ENCODE peak calls at places on chromosomes 11 and 22, in four cellular contexts. A is A549, T is IMR-90, H is H1. Y is an unnamed sample.

GRCh38 chr11:35235944-35236666 is 97.1 kb downstream of the CD44 start:
- DNase-seq in A (peak), T (no peak), H (no peak), Y (no peak)

GRCh38 chr11:113147249-113147648 is 167.1 kb upstream of the TTC12 start:
- DNase-seq in A (no peak), T (no peak), H (peak), Y (no peak)

GRCh38 chr11:73395297-73396208 is 19.4 kb downstream of the RELT start:
- DNase-seq in A (no peak), T (no peak), H (no peak), Y (no peak)

GRCh38 chr22:21936151-21936778 is 16.4 kb downstream of the PPM1F start:
- DNase-seq in A (no peak), T (peak), H (no peak), Y (no peak)

GRCh38 chr11:102580185-102580951 is 44.8 kb downstream of the MMP20 start:
- DNase-seq in A (no peak), T (peak), H (no peak), Y (no peak)

GRCh38 chr22:28582806-28583205 is 96.8 kb downstream of the TTC28 start:
- DNase-seq in A (no peak), T (peak), H (no peak), Y (no peak)

GRCh38 chr11:102633385-102634026 is 8.4 kb upstream of the MMP20 start:
- DNase-seq in A (no peak), T (no peak), H (no peak), Y (no peak)

GRCh38 chr11:44309483-44310197 is at the start of gene ALX4:
- DNase-seq in A (peak), T (no peak), H (no peak), Y (peak)

GRCh38 chr11:122375687-122376399 is 259.8 kb upstream of the BLID start:
- DNase-seq in A (no peak), T (peak), H (no peak), Y (no peak)

GRCh38 chr22:42074153-42074750 is at the start of gene PHETA2:
- DNase-seq in A (no peak), T (peak), H (no peak), Y (no peak)

GRCh38 chr11:65489061-65489705 is 9.7 kb upstream of the MALAT1 start:
- DNase-seq in A (peak), T (peak), H (no peak), Y (no peak)

GRCh38 chr22:22770881-22771280 is 116.7 kb upstream of the IGLL5 start:
- DNase-seq in A (no peak), T (no peak), H (no peak), Y (no peak)

GRCh38 chr11:130817608-130817944 is 98.7 kb downstream of the SNX19 start:
- DNase-seq in A (no peak), T (peak), H (no peak), Y (no peak)

GRCh38 chr11:75275581-75275980 is 35.0 kb downstream of the TPBGL start:
- DNase-seq in A (no peak), T (peak), H (no peak), Y (no peak)

GRCh38 chr11:70331901-70332300 is 61.4 kb downstream of the PPFIA1 start:
- DNase-seq in A (no peak), T (no peak), H (no peak), Y (no peak)

GRCh38 chr11:70466154-70466553 is 67.8 kb downstream of the CTTN start:
- DNase-seq in A (peak), T (peak), H (no peak), Y (peak)

GRCh38 chr11:16278273-16278672 is 78.1 kb downstream of the SOX6 start:
- DNase-seq in A (no peak), T (no peak), H (no peak), Y (no peak)

GRCh38 chr22:24066872-24067271 is 55.8 kb downstream of the CABIN1 start:
- DNase-seq in A (no peak), T (no peak), H (no peak), Y (no peak)
- TF ChIP-seq MAFK in A (no peak), T (no peak), H (no peak), Y (no peak)

DNA sequence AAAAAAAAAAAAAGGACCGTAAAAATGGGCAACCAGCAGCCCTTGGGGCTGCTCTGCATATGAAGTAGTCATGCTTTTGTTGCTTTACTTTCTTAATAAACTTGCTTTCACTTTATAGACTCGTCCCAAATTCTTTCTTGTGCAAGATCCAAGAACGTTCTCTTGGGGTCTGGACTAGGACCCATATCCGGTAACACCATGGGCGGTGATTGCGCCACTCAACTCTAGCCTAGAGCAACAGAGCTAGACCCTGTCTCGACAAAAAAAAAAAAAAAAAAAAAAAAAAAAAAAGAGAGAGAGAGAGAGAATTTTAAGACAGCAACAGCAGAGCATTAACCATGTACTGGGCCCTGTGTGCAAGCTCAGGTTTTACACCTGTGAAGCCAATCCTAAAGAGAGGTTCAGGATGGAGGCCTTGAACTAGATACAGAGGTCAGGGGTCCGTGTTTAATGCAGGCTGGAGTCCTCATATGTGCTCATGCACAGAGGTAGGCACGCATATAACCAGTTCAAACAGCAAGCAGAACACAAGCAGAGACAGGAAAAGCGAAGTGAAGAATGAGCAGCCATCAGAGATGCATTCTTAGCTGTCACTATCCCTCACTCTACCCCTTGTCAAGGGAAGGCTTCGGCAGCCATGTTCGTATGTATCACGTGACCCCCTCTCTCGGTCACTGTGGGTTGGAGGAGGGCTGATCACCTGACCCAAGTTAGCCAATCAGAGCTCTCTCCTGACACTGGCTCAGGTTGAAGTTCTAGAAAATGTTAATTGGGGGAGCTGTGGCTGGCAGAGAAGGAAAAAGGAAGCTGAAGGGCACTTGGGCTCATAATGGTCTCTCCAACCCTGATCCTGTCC is 16.7 kb upstream of the SYT12 start:
- DNase-seq in A (peak), T (no peak), H (no peak), Y (peak)
- TF ChIP-seq MAFK in A (no peak), T (no peak), H (no peak), Y (no peak)

GRCh38 chr11:125952559-125952958 is 6.7 kb downstream of the VSIG10L2 start:
- DNase-seq in A (no peak), T (no peak), H (no peak), Y (no peak)

GRCh38 chr11:125950178-125950490 is 4.3 kb downstream of the VSIG10L2 start:
- DNase-seq in A (no peak), T (no peak), H (no peak), Y (no peak)

GRCh38 chr11:125952973-125953372 is 7.1 kb downstream of the VSIG10L2 start:
- DNase-seq in A (no peak), T (no peak), H (no peak), Y (no peak)

GRCh38 chr11:125950696-125951645 is 5.1 kb downstream of the VSIG10L2 start:
- DNase-seq in A (no peak), T (peak), H (no peak), Y (no peak)

DNA sequence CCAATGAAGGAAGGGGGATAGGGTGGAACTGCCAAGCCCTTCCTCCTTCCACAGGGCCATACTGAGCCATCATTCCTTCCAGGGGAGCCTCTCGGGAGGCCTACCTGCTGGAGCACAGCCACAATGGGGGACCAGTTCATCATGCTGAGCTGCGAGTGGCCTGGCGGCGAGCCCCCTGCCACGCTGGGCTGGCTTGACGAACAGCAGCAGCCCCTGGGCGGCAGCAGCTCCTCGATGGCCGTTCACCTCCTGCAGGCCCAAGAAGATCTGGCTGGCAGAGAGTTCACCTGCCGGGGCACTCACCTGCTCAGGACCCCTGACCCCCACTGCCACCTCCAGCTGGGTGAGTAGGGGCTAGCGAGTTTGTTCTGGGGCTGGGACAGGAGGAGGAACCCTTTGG is 5.9 kb downstream of the VSIG10L2 start:
- DNase-seq in A (no peak), T (no peak), H (no peak), Y (no peak)
- TF ChIP-seq MAFK in A (no peak), T (no peak), H (no peak), Y (no peak)

DNA sequence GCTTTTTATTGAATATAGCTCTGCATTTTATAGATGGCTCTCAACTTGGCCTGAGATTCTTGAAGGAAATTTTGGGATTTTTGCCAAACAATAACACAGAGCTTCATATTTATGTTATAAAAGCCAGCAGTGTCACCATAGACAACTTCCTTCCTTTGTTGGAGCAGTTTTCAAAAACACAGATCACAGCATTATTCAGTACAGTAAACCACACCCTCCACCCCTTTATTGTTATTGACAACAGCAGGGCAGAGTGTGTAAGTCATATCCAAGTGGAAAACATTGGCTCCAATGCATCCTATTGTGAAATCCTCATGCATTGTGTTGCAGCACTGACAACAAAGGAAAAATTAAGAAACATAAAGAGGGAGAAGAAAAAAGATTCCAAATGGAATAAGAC is 62.6 kb upstream of the PRSS23 start:
- DNase-seq in A (peak), T (peak), H (no peak), Y (no peak)
- TF ChIP-seq MAFK in A (no peak), T (no peak), H (no peak), Y (no peak)

GRCh38 chr11:47109882-47110281 is 66.8 kb downstream of the ARFGAP2 start:
- DNase-seq in A (no peak), T (no peak), H (no peak), Y (no peak)
- TF ChIP-seq MAFK in A (no peak), T (no peak), H (no peak), Y (no peak)

DNA sequence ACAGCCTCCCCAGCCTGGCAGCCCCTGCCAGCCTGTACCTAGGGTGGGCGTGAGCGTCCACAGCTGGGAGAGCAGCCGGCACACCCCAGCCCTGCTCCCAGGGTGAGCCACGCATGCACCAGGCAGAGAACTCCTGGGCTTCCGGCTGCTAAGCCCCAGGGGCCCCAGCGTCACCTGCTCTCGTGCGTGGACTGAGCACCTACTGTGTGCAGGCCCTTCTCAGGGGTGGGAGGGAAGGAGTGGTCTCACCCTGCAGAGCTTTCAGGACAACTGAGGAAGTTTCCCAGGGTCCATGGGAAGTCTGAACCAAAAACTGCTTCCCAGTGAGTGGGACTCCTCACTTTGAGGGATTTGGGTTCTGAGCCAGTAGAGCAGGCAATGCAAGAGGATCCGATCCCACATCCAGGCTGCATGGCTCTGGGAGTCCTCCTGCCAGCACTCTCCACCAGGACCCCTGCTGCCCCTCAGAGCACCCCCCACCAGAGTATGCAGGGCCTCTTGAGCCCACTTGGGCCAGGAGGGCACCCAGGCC is 47.1 kb upstream of the PRODH start:
- DNase-seq in A (no peak), T (no peak), H (no peak), Y (peak)
- TF ChIP-seq MAFK in A (no peak), T (no peak), H (no peak), Y (no peak)

DNA sequence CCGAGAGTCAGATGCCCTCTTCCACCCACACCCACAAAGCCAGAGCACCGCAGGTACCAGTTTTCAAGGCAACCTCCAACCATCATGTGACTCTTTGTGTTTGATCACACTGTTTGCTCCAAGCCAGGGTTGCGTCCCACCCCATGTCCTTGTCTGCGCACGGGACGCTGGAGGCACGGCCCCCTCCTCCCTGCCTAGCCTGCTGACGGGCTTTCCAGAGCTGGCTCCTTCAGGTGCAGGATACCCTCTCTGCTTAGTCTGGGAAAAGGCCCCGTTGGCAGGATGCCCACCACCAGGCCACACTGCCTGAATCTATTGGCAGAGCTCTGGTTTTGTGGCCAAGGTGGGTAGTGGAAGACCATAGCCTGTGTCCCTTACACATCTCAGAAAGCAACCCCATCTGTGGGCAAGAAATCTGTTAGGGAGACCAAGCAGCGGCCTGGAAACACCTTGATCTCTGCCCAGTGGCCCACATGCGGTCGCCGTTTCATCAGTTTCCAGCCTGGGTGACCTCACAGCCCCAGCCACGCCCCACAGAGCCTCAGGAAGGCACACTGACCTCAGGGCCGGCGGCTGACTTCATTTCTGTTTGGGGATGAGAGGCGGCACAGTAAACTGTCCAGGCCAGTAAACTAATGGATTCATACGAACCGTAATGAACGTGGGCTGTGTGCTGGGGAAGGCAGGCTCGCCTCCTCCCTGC is 25.9 kb downstream of the CDPF1 start:
- DNase-seq in A (no peak), T (no peak), H (no peak), Y (no peak)
- TF ChIP-seq MAFK in A (no peak), T (no peak), H (no peak), Y (no peak)

GRCh38 chr22:48045369-48045768 is 1282.9 kb downstream of the TBC1D22A start:
- DNase-seq in A (no peak), T (no peak), H (no peak), Y (no peak)
- TF ChIP-seq MAFK in A (no peak), T (no peak), H (no peak), Y (no peak)

GRCh38 chr11:123585206-123585605 is 69.2 kb downstream of the SCN3B start:
- DNase-seq in A (no peak), T (no peak), H (no peak), Y (no peak)
- TF ChIP-seq MAFK in A (no peak), T (no peak), H (no peak), Y (no peak)

DNA sequence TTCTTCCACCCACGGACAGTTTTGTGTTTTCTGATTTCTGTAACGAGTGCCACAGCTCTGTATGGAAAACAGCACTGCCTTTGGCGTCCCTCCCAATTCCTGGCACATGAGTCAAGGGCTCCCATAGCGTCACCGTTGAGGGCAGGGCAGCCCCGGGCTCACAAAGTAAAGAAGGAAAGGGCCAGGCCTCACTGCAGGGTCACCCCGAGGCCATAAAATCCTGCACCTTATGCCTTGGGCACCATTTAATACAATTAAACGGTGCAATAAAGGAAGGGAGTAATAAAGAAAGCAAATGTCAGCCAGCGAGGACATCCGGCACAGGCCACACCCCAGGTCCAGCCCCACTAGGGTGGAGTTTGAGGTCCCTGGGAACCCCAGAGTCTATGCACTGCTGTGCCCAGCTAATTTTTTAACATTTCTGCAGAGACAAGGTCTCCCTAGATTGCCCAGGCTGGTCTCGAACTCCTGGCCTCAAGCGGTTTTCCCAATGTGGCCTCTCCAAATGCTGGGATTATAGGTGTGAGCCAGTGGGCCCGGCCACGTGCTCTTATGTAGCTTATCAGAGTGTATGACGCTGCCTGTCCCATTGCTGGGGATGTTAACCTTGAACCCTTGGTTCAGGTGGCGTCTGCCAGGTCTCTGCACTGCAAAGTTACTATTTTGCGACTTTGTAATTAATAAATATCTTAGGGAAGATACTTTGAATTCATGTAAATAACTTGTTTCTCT is 13.6 kb upstream of the MUC2 start:
- DNase-seq in A (peak), T (peak), H (no peak), Y (no peak)
- TF ChIP-seq MAFK in A (no peak), T (no peak), H (no peak), Y (no peak)